ENCODE peak calls at places on chromosomes 1 and 21, in six cellular contexts. O is BE2C, D is progenitor cell of endocrine pancreas, R is C1 segment of cervical spinal cord, W is kidney, L is NCI-H748 treated with DMSO at 0.1 percent for 48 hours. K is an unnamed sample.

GRCh38 chr1:21384620-21385019 is 55.3 kb upstream of the NBPF3 start:
- DNase-seq in O (no peak), D (no peak), R (no peak), W (no peak), L (no peak), K (peak; percentile 84)

GRCh38 chr1:236009857-236010256 is 55.0 kb downstream of the NID1 start:
- DNase-seq in O (no peak), D (no peak), R (no peak), W (no peak), L (no peak), K (no peak)

GRCh38 chr1:5311634-5312298 is 657.4 kb downstream of the AJAP1 start:
- DNase-seq in O (no peak), D (no peak), R (no peak), W (no peak), L (peak; percentile 36), K (no peak)

GRCh38 chr1:51086496-51087271 is 15.3 kb upstream of the C1orf185 start:
- DNase-seq in O (no peak), D (no peak), R (no peak), W (no peak), L (no peak), K (no peak)

GRCh38 chr1:89762431-89762800 is 58.4 kb upstream of the LRRC8D start:
- DNase-seq in O (peak; percentile 13), D (no peak), R (no peak), W (no peak), L (peak; percentile 66), K (peak; percentile 11)

GRCh38 chr1:232974971-232975370 is 24.6 kb downstream of the NTPCR start:
- DNase-seq in O (no peak), D (no peak), R (no peak), W (no peak), L (no peak), K (no peak)

GRCh38 chr21:45338326-45339017 is 50.8 kb upstream of the POFUT2 start:
- DNase-seq in O (peak; percentile 1), D (no peak), R (no peak), W (peak; percentile 48), L (no peak), K (no peak)

GRCh38 chr1:154714638-154715037 is 106.7 kb upstream of the ADAR start:
- DNase-seq in O (peak; percentile 35), D (no peak), R (no peak), W (no peak), L (no peak), K (no peak)

GRCh38 chr1:225817611-225818061 is 7.7 kb downstream of the EPHX1 start:
- DNase-seq in O (no peak), D (no peak), R (peak; percentile 27), W (peak; percentile 88), L (no peak), K (no peak)

GRCh38 chr1:234842726-234843641 is 233.0 kb upstream of the IRF2BP2 start:
- DNase-seq in O (peak; percentile 26), D (no peak), R (no peak), W (peak; percentile 58), L (no peak), K (no peak)

GRCh38 chr1:197063212-197063611 is 3.8 kb downstream of the F13B start:
- DNase-seq in O (no peak), D (no peak), R (no peak), W (no peak), L (no peak), K (no peak)

GRCh38 chr1:9910080-9910424 is at the start of gene CTNNBIP1:
- DNase-seq in O (no peak), D (no peak), R (no peak), W (no peak), L (peak; percentile 78), K (no peak)

GRCh38 chr1:49356594-49356993 is 579.9 kb upstream of the BEND5 start:
- DNase-seq in O (no peak), D (no peak), R (no peak), W (no peak), L (no peak), K (no peak)

GRCh38 chr1:43367026-43367903 is 546 bp downstream of the ELOVL1 start:
- DNase-seq in O (no peak), D (no peak), R (no peak), W (peak; percentile 81), L (peak; percentile 85), K (no peak)